ENCODE peak calls at places on chromosomes 4 and X, in eight cellular contexts. One of them, this sample, is unnamed.

GRCh38 chr4:67327245-67327860 is 217.9 kb downstream of the CENPC start:
- DNase-seq in astrocyte of the spinal cord: peak; percentile 61
- DNase-seq in activated T-helper 1 cell treated with Interleukin-2 at 50 U/mL for 16 hours: peak; percentile 2
- DNase-seq in activated CD4-positive, alpha-beta T cell treated with anti-CD3 and anti-CD28 coated beads for 4 hours: peak; percentile 8
- DNase-seq in epithelial cell of esophagus: peak; percentile 64
- DNase-seq in psoas muscle: no peak
- DNase-seq in activated CD8-positive, alpha-beta T cell treated with anti-CD3 and anti-CD28 coated beads, Interleukin-2, amount 10 ng/mL, durations not matched to agents 7 days and 5 days: peak; percentile 71
- DNase-seq in iris pigment epithelial cell: peak; percentile 45
- DNase-seq in this sample: peak; percentile 61

GRCh38 chr4:53861856-53862610 is 202.4 kb downstream of the CHIC2 start:
- DNase-seq in astrocyte of the spinal cord: peak; percentile 96
- DNase-seq in activated T-helper 1 cell treated with Interleukin-2 at 50 U/mL for 16 hours: no peak
- DNase-seq in activated CD4-positive, alpha-beta T cell treated with anti-CD3 and anti-CD28 coated beads for 4 hours: no peak
- DNase-seq in epithelial cell of esophagus: peak; percentile 59
- DNase-seq in psoas muscle: no peak
- DNase-seq in activated CD8-positive, alpha-beta T cell treated with anti-CD3 and anti-CD28 coated beads, Interleukin-2, amount 10 ng/mL, durations not matched to agents 7 days and 5 days: no peak
- DNase-seq in iris pigment epithelial cell: peak; percentile 92
- DNase-seq in this sample: peak; percentile 10

GRCh38 chr4:133081246-133081645 is 67.8 kb upstream of the PCDH10 start:
- DNase-seq in astrocyte of the spinal cord: no peak
- DNase-seq in activated T-helper 1 cell treated with Interleukin-2 at 50 U/mL for 16 hours: no peak
- DNase-seq in activated CD4-positive, alpha-beta T cell treated with anti-CD3 and anti-CD28 coated beads for 4 hours: no peak
- DNase-seq in epithelial cell of esophagus: no peak
- DNase-seq in psoas muscle: no peak
- DNase-seq in activated CD8-positive, alpha-beta T cell treated with anti-CD3 and anti-CD28 coated beads, Interleukin-2, amount 10 ng/mL, durations not matched to agents 7 days and 5 days: no peak
- DNase-seq in iris pigment epithelial cell: no peak
- DNase-seq in this sample: no peak

GRCh38 chr4:168183717-168184571 is 91.6 kb downstream of the ANXA10 start:
- DNase-seq in astrocyte of the spinal cord: peak; percentile 55
- DNase-seq in activated T-helper 1 cell treated with Interleukin-2 at 50 U/mL for 16 hours: no peak
- DNase-seq in activated CD4-positive, alpha-beta T cell treated with anti-CD3 and anti-CD28 coated beads for 4 hours: no peak
- DNase-seq in epithelial cell of esophagus: peak; percentile 56
- DNase-seq in psoas muscle: no peak
- DNase-seq in activated CD8-positive, alpha-beta T cell treated with anti-CD3 and anti-CD28 coated beads, Interleukin-2, amount 10 ng/mL, durations not matched to agents 7 days and 5 days: no peak
- DNase-seq in iris pigment epithelial cell: peak; percentile 51
- DNase-seq in this sample: peak; percentile 53

GRCh38 chr4:168221298-168221697 is 97.3 kb downstream of the DDX60 start:
- DNase-seq in astrocyte of the spinal cord: peak; percentile 72
- DNase-seq in activated T-helper 1 cell treated with Interleukin-2 at 50 U/mL for 16 hours: no peak
- DNase-seq in activated CD4-positive, alpha-beta T cell treated with anti-CD3 and anti-CD28 coated beads for 4 hours: no peak
- DNase-seq in epithelial cell of esophagus: peak; percentile 83
- DNase-seq in psoas muscle: no peak
- DNase-seq in activated CD8-positive, alpha-beta T cell treated with anti-CD3 and anti-CD28 coated beads, Interleukin-2, amount 10 ng/mL, durations not matched to agents 7 days and 5 days: no peak
- DNase-seq in iris pigment epithelial cell: peak; percentile 87
- DNase-seq in this sample: peak; percentile 73

GRCh38 chrX:134520860-134521390 is 61.0 kb downstream of the HPRT1 start:
- DNase-seq in astrocyte of the spinal cord: peak; percentile 73
- DNase-seq in activated T-helper 1 cell treated with Interleukin-2 at 50 U/mL for 16 hours: no peak
- DNase-seq in activated CD4-positive, alpha-beta T cell treated with anti-CD3 and anti-CD28 coated beads for 4 hours: no peak
- DNase-seq in epithelial cell of esophagus: peak; percentile 62
- DNase-seq in psoas muscle: no peak
- DNase-seq in activated CD8-positive, alpha-beta T cell treated with anti-CD3 and anti-CD28 coated beads, Interleukin-2, amount 10 ng/mL, durations not matched to agents 7 days and 5 days: peak; percentile 27
- DNase-seq in iris pigment epithelial cell: peak; percentile 69
- DNase-seq in this sample: peak; percentile 70

GRCh38 chr4:39154009-39154408 is 28.3 kb upstream of the WDR19 start:
- DNase-seq in astrocyte of the spinal cord: no peak
- DNase-seq in activated T-helper 1 cell treated with Interleukin-2 at 50 U/mL for 16 hours: no peak
- DNase-seq in activated CD4-positive, alpha-beta T cell treated with anti-CD3 and anti-CD28 coated beads for 4 hours: no peak
- DNase-seq in epithelial cell of esophagus: no peak
- DNase-seq in psoas muscle: no peak
- DNase-seq in activated CD8-positive, alpha-beta T cell treated with anti-CD3 and anti-CD28 coated beads, Interleukin-2, amount 10 ng/mL, durations not matched to agents 7 days and 5 days: no peak
- DNase-seq in iris pigment epithelial cell: no peak
- DNase-seq in this sample: no peak

GRCh38 chr4:42310343-42310742 is 86.9 kb upstream of the SHISA3 start:
- DNase-seq in astrocyte of the spinal cord: no peak
- DNase-seq in activated T-helper 1 cell treated with Interleukin-2 at 50 U/mL for 16 hours: no peak
- DNase-seq in activated CD4-positive, alpha-beta T cell treated with anti-CD3 and anti-CD28 coated beads for 4 hours: no peak
- DNase-seq in epithelial cell of esophagus: no peak
- DNase-seq in psoas muscle: no peak
- DNase-seq in activated CD8-positive, alpha-beta T cell treated with anti-CD3 and anti-CD28 coated beads, Interleukin-2, amount 10 ng/mL, durations not matched to agents 7 days and 5 days: no peak
- DNase-seq in iris pigment epithelial cell: no peak
- DNase-seq in this sample: no peak

GRCh38 chrX:12702509-12703091 is 88.6 kb upstream of the PRPS2 start:
- DNase-seq in astrocyte of the spinal cord: no peak
- DNase-seq in activated T-helper 1 cell treated with Interleukin-2 at 50 U/mL for 16 hours: no peak
- DNase-seq in activated CD4-positive, alpha-beta T cell treated with anti-CD3 and anti-CD28 coated beads for 4 hours: no peak
- DNase-seq in epithelial cell of esophagus: peak; percentile 79
- DNase-seq in psoas muscle: no peak
- DNase-seq in activated CD8-positive, alpha-beta T cell treated with anti-CD3 and anti-CD28 coated beads, Interleukin-2, amount 10 ng/mL, durations not matched to agents 7 days and 5 days: peak; percentile 21
- DNase-seq in iris pigment epithelial cell: no peak
- DNase-seq in this sample: peak; percentile 4

GRCh38 chrX:146224442-146224841 is 406.8 kb downstream of the SLITRK2 start:
- DNase-seq in astrocyte of the spinal cord: no peak
- DNase-seq in activated T-helper 1 cell treated with Interleukin-2 at 50 U/mL for 16 hours: no peak
- DNase-seq in activated CD4-positive, alpha-beta T cell treated with anti-CD3 and anti-CD28 coated beads for 4 hours: no peak
- DNase-seq in epithelial cell of esophagus: no peak
- DNase-seq in psoas muscle: no peak
- DNase-seq in activated CD8-positive, alpha-beta T cell treated with anti-CD3 and anti-CD28 coated beads, Interleukin-2, amount 10 ng/mL, durations not matched to agents 7 days and 5 days: no peak
- DNase-seq in iris pigment epithelial cell: peak; percentile 0
- DNase-seq in this sample: peak; percentile 24

GRCh38 chrX:74248889-74249288 is 55.1 kb upstream of the ZCCHC13 start:
- DNase-seq in astrocyte of the spinal cord: no peak
- DNase-seq in activated T-helper 1 cell treated with Interleukin-2 at 50 U/mL for 16 hours: no peak
- DNase-seq in activated CD4-positive, alpha-beta T cell treated with anti-CD3 and anti-CD28 coated beads for 4 hours: no peak
- DNase-seq in epithelial cell of esophagus: peak; percentile 29
- DNase-seq in psoas muscle: no peak
- DNase-seq in activated CD8-positive, alpha-beta T cell treated with anti-CD3 and anti-CD28 coated beads, Interleukin-2, amount 10 ng/mL, durations not matched to agents 7 days and 5 days: no peak
- DNase-seq in iris pigment epithelial cell: no peak
- DNase-seq in this sample: no peak

GRCh38 chr4:159296061-159296460 is 193.2 kb downstream of the RAPGEF2 start:
- DNase-seq in astrocyte of the spinal cord: peak; percentile 52
- DNase-seq in activated T-helper 1 cell treated with Interleukin-2 at 50 U/mL for 16 hours: no peak
- DNase-seq in activated CD4-positive, alpha-beta T cell treated with anti-CD3 and anti-CD28 coated beads for 4 hours: no peak
- DNase-seq in epithelial cell of esophagus: peak; percentile 78
- DNase-seq in psoas muscle: no peak
- DNase-seq in activated CD8-positive, alpha-beta T cell treated with anti-CD3 and anti-CD28 coated beads, Interleukin-2, amount 10 ng/mL, durations not matched to agents 7 days and 5 days: no peak
- DNase-seq in iris pigment epithelial cell: peak; percentile 81
- DNase-seq in this sample: peak; percentile 50

GRCh38 chr4:3873446-3874415 is 107.5 kb downstream of the ADRA2C start:
- DNase-seq in astrocyte of the spinal cord: no peak
- DNase-seq in activated T-helper 1 cell treated with Interleukin-2 at 50 U/mL for 16 hours: no peak
- DNase-seq in activated CD4-positive, alpha-beta T cell treated with anti-CD3 and anti-CD28 coated beads for 4 hours: no peak
- DNase-seq in epithelial cell of esophagus: no peak
- DNase-seq in psoas muscle: peak; percentile 35
- DNase-seq in activated CD8-positive, alpha-beta T cell treated with anti-CD3 and anti-CD28 coated beads, Interleukin-2, amount 10 ng/mL, durations not matched to agents 7 days and 5 days: no peak
- DNase-seq in iris pigment epithelial cell: no peak
- DNase-seq in this sample: no peak

GRCh38 chr4:69881173-69881773 is 21.3 kb upstream of the SULT1E1 start:
- DNase-seq in astrocyte of the spinal cord: peak; percentile 51
- DNase-seq in activated T-helper 1 cell treated with Interleukin-2 at 50 U/mL for 16 hours: no peak
- DNase-seq in activated CD4-positive, alpha-beta T cell treated with anti-CD3 and anti-CD28 coated beads for 4 hours: peak; percentile 3
- DNase-seq in epithelial cell of esophagus: peak; percentile 64
- DNase-seq in psoas muscle: no peak
- DNase-seq in activated CD8-positive, alpha-beta T cell treated with anti-CD3 and anti-CD28 coated beads, Interleukin-2, amount 10 ng/mL, durations not matched to agents 7 days and 5 days: peak; percentile 30
- DNase-seq in iris pigment epithelial cell: peak; percentile 65
- DNase-seq in this sample: peak; percentile 57

GRCh38 chr4:133152801-133153526 is 3.9 kb downstream of the PCDH10 start:
- DNase-seq in astrocyte of the spinal cord: peak; percentile 53
- DNase-seq in activated T-helper 1 cell treated with Interleukin-2 at 50 U/mL for 16 hours: no peak
- DNase-seq in activated CD4-positive, alpha-beta T cell treated with anti-CD3 and anti-CD28 coated beads for 4 hours: no peak
- DNase-seq in epithelial cell of esophagus: peak; percentile 6
- DNase-seq in psoas muscle: no peak
- DNase-seq in activated CD8-positive, alpha-beta T cell treated with anti-CD3 and anti-CD28 coated beads, Interleukin-2, amount 10 ng/mL, durations not matched to agents 7 days and 5 days: no peak
- DNase-seq in iris pigment epithelial cell: no peak
- DNase-seq in this sample: no peak

GRCh38 chr4:53963786-53964185 is 100.6 kb downstream of the CHIC2 start:
- DNase-seq in astrocyte of the spinal cord: no peak
- DNase-seq in activated T-helper 1 cell treated with Interleukin-2 at 50 U/mL for 16 hours: no peak
- DNase-seq in activated CD4-positive, alpha-beta T cell treated with anti-CD3 and anti-CD28 coated beads for 4 hours: no peak
- DNase-seq in epithelial cell of esophagus: peak; percentile 68
- DNase-seq in psoas muscle: no peak
- DNase-seq in activated CD8-positive, alpha-beta T cell treated with anti-CD3 and anti-CD28 coated beads, Interleukin-2, amount 10 ng/mL, durations not matched to agents 7 days and 5 days: no peak
- DNase-seq in iris pigment epithelial cell: no peak
- DNase-seq in this sample: peak; percentile 43

GRCh38 chr4:162510115-162510514 is 346.3 kb upstream of the FSTL5 start:
- DNase-seq in astrocyte of the spinal cord: no peak
- DNase-seq in activated T-helper 1 cell treated with Interleukin-2 at 50 U/mL for 16 hours: no peak
- DNase-seq in activated CD4-positive, alpha-beta T cell treated with anti-CD3 and anti-CD28 coated beads for 4 hours: no peak
- DNase-seq in epithelial cell of esophagus: no peak
- DNase-seq in psoas muscle: no peak
- DNase-seq in activated CD8-positive, alpha-beta T cell treated with anti-CD3 and anti-CD28 coated beads, Interleukin-2, amount 10 ng/mL, durations not matched to agents 7 days and 5 days: no peak
- DNase-seq in iris pigment epithelial cell: no peak
- DNase-seq in this sample: no peak

GRCh38 chrX:29948653-29949052 is 266.7 kb upstream of the MAGEB2 start:
- DNase-seq in astrocyte of the spinal cord: peak; percentile 7
- DNase-seq in activated T-helper 1 cell treated with Interleukin-2 at 50 U/mL for 16 hours: no peak
- DNase-seq in activated CD4-positive, alpha-beta T cell treated with anti-CD3 and anti-CD28 coated beads for 4 hours: no peak
- DNase-seq in epithelial cell of esophagus: peak; percentile 0
- DNase-seq in psoas muscle: no peak
- DNase-seq in activated CD8-positive, alpha-beta T cell treated with anti-CD3 and anti-CD28 coated beads, Interleukin-2, amount 10 ng/mL, durations not matched to agents 7 days and 5 days: no peak
- DNase-seq in iris pigment epithelial cell: peak; percentile 70
- DNase-seq in this sample: peak; percentile 38

GRCh38 chr4:71941001-71941400 is 90.8 kb upstream of the NPFFR2 start:
- DNase-seq in astrocyte of the spinal cord: no peak
- DNase-seq in activated T-helper 1 cell treated with Interleukin-2 at 50 U/mL for 16 hours: no peak
- DNase-seq in activated CD4-positive, alpha-beta T cell treated with anti-CD3 and anti-CD28 coated beads for 4 hours: no peak
- DNase-seq in epithelial cell of esophagus: peak; percentile 48
- DNase-seq in psoas muscle: no peak
- DNase-seq in activated CD8-positive, alpha-beta T cell treated with anti-CD3 and anti-CD28 coated beads, Interleukin-2, amount 10 ng/mL, durations not matched to agents 7 days and 5 days: no peak
- DNase-seq in iris pigment epithelial cell: peak; percentile 5
- DNase-seq in this sample: peak; percentile 31

GRCh38 chrX:15988661-15989603 is 134.3 kb upstream of the AP1S2 start:
- DNase-seq in astrocyte of the spinal cord: peak; percentile 66
- DNase-seq in activated T-helper 1 cell treated with Interleukin-2 at 50 U/mL for 16 hours: no peak
- DNase-seq in activated CD4-positive, alpha-beta T cell treated with anti-CD3 and anti-CD28 coated beads for 4 hours: no peak
- DNase-seq in epithelial cell of esophagus: peak; percentile 48
- DNase-seq in psoas muscle: no peak
- DNase-seq in activated CD8-positive, alpha-beta T cell treated with anti-CD3 and anti-CD28 coated beads, Interleukin-2, amount 10 ng/mL, durations not matched to agents 7 days and 5 days: no peak
- DNase-seq in iris pigment epithelial cell: peak; percentile 66
- DNase-seq in this sample: peak; percentile 95